ENCODE peak calls at places on chromosomes 7 and 10, in ten cellular contexts. One of them, this sample, is unnamed.

GRCh38 chr7:47945261-47946015 is 2.8 kb downstream of the PKD1L1 start:
- DNase-seq in body of pancreas: peak; percentile 83
- DNase-seq in heart right ventricle: peak; percentile 78
- DNase-seq in cardiac muscle cell: peak; percentile 83
- DNase-seq in esophagus squamous epithelium: no peak
- DNase-seq in CD8-positive, alpha-beta T cell: peak; percentile 62
- DNase-seq in colonic mucosa: peak; percentile 90
- DNase-seq in right lobe of liver: peak; percentile 70
- DNase-seq in thoracic aorta: peak; percentile 62
- DNase-seq in hepatocyte: peak; percentile 84
- DNase-seq in this sample: peak; percentile 34

GRCh38 chr10:7558036-7558435 is 108.7 kb downstream of the ITIH5 start:
- DNase-seq in body of pancreas: no peak
- DNase-seq in cardiac muscle cell: no peak
- DNase-seq in colonic mucosa: no peak
- DNase-seq in thoracic aorta: no peak
- DNase-seq in esophagus squamous epithelium: no peak
- DNase-seq in CD8-positive, alpha-beta T cell: no peak
- DNase-seq in hepatocyte: no peak
- DNase-seq in right lobe of liver: no peak
- DNase-seq in heart right ventricle: no peak
- DNase-seq in this sample: no peak

GRCh38 chr7:116922545-116922944 is 30.8 kb upstream of the ST7 start:
- DNase-seq in cardiac muscle cell: no peak
- DNase-seq in colonic mucosa: no peak
- DNase-seq in CD8-positive, alpha-beta T cell: no peak
- DNase-seq in right lobe of liver: no peak
- DNase-seq in heart right ventricle: no peak
- DNase-seq in esophagus squamous epithelium: no peak
- DNase-seq in thoracic aorta: no peak
- DNase-seq in body of pancreas: no peak
- DNase-seq in hepatocyte: no peak
- DNase-seq in this sample: no peak

GRCh38 chr10:123135415-123136141 is at the start of gene HMX3:
- DNase-seq in cardiac muscle cell: no peak
- DNase-seq in body of pancreas: no peak
- DNase-seq in colonic mucosa: no peak
- DNase-seq in hepatocyte: no peak
- DNase-seq in thoracic aorta: no peak
- DNase-seq in esophagus squamous epithelium: no peak
- DNase-seq in heart right ventricle: no peak
- DNase-seq in right lobe of liver: no peak
- DNase-seq in CD8-positive, alpha-beta T cell: peak; percentile 53
- DNase-seq in this sample: no peak

GRCh38 chr10:76628801-76629200 is 1008.8 kb downstream of the KCNMA1 start:
- DNase-seq in colonic mucosa: no peak
- DNase-seq in body of pancreas: no peak
- DNase-seq in esophagus squamous epithelium: no peak
- DNase-seq in hepatocyte: no peak
- DNase-seq in CD8-positive, alpha-beta T cell: no peak
- DNase-seq in thoracic aorta: no peak
- DNase-seq in cardiac muscle cell: no peak
- DNase-seq in heart right ventricle: no peak
- DNase-seq in right lobe of liver: no peak
- DNase-seq in this sample: no peak

GRCh38 chr7:139731802-139732470 is 45.9 kb downstream of the HIPK2 start:
- DNase-seq in heart right ventricle: peak; percentile 76
- DNase-seq in CD8-positive, alpha-beta T cell: no peak
- DNase-seq in colonic mucosa: peak; percentile 87
- DNase-seq in right lobe of liver: peak; percentile 86
- DNase-seq in thoracic aorta: peak; percentile 79
- DNase-seq in body of pancreas: peak; percentile 91
- DNase-seq in hepatocyte: peak; percentile 63
- DNase-seq in cardiac muscle cell: no peak
- DNase-seq in esophagus squamous epithelium: peak; percentile 14
- DNase-seq in this sample: no peak

GRCh38 chr10:89653410-89653828 is 8.4 kb upstream of the PANK1 start:
- DNase-seq in esophagus squamous epithelium: no peak
- DNase-seq in body of pancreas: no peak
- DNase-seq in hepatocyte: no peak
- DNase-seq in cardiac muscle cell: no peak
- DNase-seq in colonic mucosa: no peak
- DNase-seq in right lobe of liver: no peak
- DNase-seq in CD8-positive, alpha-beta T cell: no peak
- DNase-seq in heart right ventricle: no peak
- DNase-seq in thoracic aorta: no peak
- DNase-seq in this sample: no peak

GRCh38 chr7:44712012-44712411 is 36.6 kb upstream of the ZMIZ2 start:
- DNase-seq in body of pancreas: no peak
- DNase-seq in colonic mucosa: no peak
- DNase-seq in esophagus squamous epithelium: no peak
- DNase-seq in right lobe of liver: no peak
- DNase-seq in thoracic aorta: no peak
- DNase-seq in heart right ventricle: no peak
- DNase-seq in cardiac muscle cell: no peak
- DNase-seq in CD8-positive, alpha-beta T cell: no peak
- DNase-seq in hepatocyte: peak; percentile 50
- DNase-seq in this sample: no peak

GRCh38 chr7:94177441-94177840 is 173.3 kb upstream of the BET1 start:
- DNase-seq in right lobe of liver: no peak
- DNase-seq in body of pancreas: no peak
- DNase-seq in esophagus squamous epithelium: no peak
- DNase-seq in colonic mucosa: no peak
- DNase-seq in CD8-positive, alpha-beta T cell: no peak
- DNase-seq in hepatocyte: no peak
- DNase-seq in thoracic aorta: no peak
- DNase-seq in heart right ventricle: no peak
- DNase-seq in cardiac muscle cell: no peak
- DNase-seq in this sample: no peak

GRCh38 chr10:132496360-132497082 is 41.1 kb upstream of the INPP5A start:
- DNase-seq in hepatocyte: no peak
- DNase-seq in colonic mucosa: no peak
- DNase-seq in CD8-positive, alpha-beta T cell: no peak
- DNase-seq in cardiac muscle cell: no peak
- DNase-seq in body of pancreas: peak; percentile 8
- DNase-seq in heart right ventricle: no peak
- DNase-seq in thoracic aorta: no peak
- DNase-seq in esophagus squamous epithelium: no peak
- DNase-seq in right lobe of liver: no peak
- DNase-seq in this sample: no peak

GRCh38 chr7:110119883-110120581 is 970.9 kb upstream of the LRRN3 start:
- DNase-seq in colonic mucosa: no peak
- DNase-seq in body of pancreas: no peak
- DNase-seq in esophagus squamous epithelium: no peak
- DNase-seq in hepatocyte: peak; percentile 5
- DNase-seq in thoracic aorta: no peak
- DNase-seq in heart right ventricle: no peak
- DNase-seq in CD8-positive, alpha-beta T cell: no peak
- DNase-seq in cardiac muscle cell: no peak
- DNase-seq in right lobe of liver: no peak
- DNase-seq in this sample: no peak

GRCh38 chr10:82319558-82319957 is 444.6 kb downstream of the NRG3 start:
- DNase-seq in thoracic aorta: no peak
- DNase-seq in heart right ventricle: no peak
- DNase-seq in cardiac muscle cell: no peak
- DNase-seq in right lobe of liver: no peak
- DNase-seq in body of pancreas: no peak
- DNase-seq in colonic mucosa: no peak
- DNase-seq in esophagus squamous epithelium: no peak
- DNase-seq in CD8-positive, alpha-beta T cell: no peak
- DNase-seq in hepatocyte: no peak
- DNase-seq in this sample: no peak

GRCh38 chr10:80986596-80986995 is 448.9 kb downstream of the SH2D4B start:
- DNase-seq in colonic mucosa: no peak
- DNase-seq in thoracic aorta: no peak
- DNase-seq in hepatocyte: no peak
- DNase-seq in right lobe of liver: no peak
- DNase-seq in heart right ventricle: no peak
- DNase-seq in body of pancreas: no peak
- DNase-seq in CD8-positive, alpha-beta T cell: no peak
- DNase-seq in esophagus squamous epithelium: no peak
- DNase-seq in cardiac muscle cell: no peak
- DNase-seq in this sample: no peak

GRCh38 chr7:72063325-72063724 is 348.8 kb downstream of the CALN1 start:
- DNase-seq in hepatocyte: no peak
- DNase-seq in CD8-positive, alpha-beta T cell: no peak
- DNase-seq in thoracic aorta: no peak
- DNase-seq in colonic mucosa: no peak
- DNase-seq in cardiac muscle cell: no peak
- DNase-seq in right lobe of liver: no peak
- DNase-seq in heart right ventricle: no peak
- DNase-seq in esophagus squamous epithelium: no peak
- DNase-seq in body of pancreas: no peak
- DNase-seq in this sample: no peak
- H3K4me1 ChIP-seq in hepatocyte: no peaks in the 10 kb centered on the region
- H3K4me1 ChIP-seq in CD8-positive, alpha-beta T cell: no peaks in the 10 kb centered on the region
- H3K4me1 ChIP-seq in thoracic aorta: no peaks in the 10 kb centered on the region
- H3K4me1 ChIP-seq in colonic mucosa: no peaks in the 10 kb centered on the region
- H3K4me1 ChIP-seq in cardiac muscle cell: no peaks in the 10 kb centered on the region
- H3K4me1 ChIP-seq in right lobe of liver: no peaks in the 10 kb centered on the region
- H3K4me1 ChIP-seq in heart right ventricle: no peaks in the 10 kb centered on the region
- H3K4me1 ChIP-seq in esophagus squamous epithelium: no peaks in the 10 kb centered on the region
- H3K4me1 ChIP-seq in body of pancreas: no peaks in the 10 kb centered on the region
- H3K4me1 ChIP-seq in this sample: no peaks in the 10 kb centered on the region

GRCh38 chr7:43071604-43072003 is 40.8 kb upstream of the HECW1 start:
- DNase-seq in body of pancreas: no peak
- DNase-seq in hepatocyte: peak; percentile 20
- DNase-seq in right lobe of liver: no peak
- DNase-seq in cardiac muscle cell: peak; percentile 49
- DNase-seq in CD8-positive, alpha-beta T cell: no peak
- DNase-seq in heart right ventricle: no peak
- DNase-seq in thoracic aorta: no peak
- DNase-seq in colonic mucosa: no peak
- DNase-seq in esophagus squamous epithelium: no peak
- DNase-seq in this sample: no peak
- H3K4me3 ChIP-seq in body of pancreas: no peak overlapping the region
- H3K4me3 ChIP-seq in hepatocyte: no peak overlapping the region
- H3K4me3 ChIP-seq in right lobe of liver: no peak overlapping the region
- H3K4me3 ChIP-seq in cardiac muscle cell: no peak overlapping the region
- H3K4me3 ChIP-seq in CD8-positive, alpha-beta T cell: no peak overlapping the region
- H3K4me3 ChIP-seq in heart right ventricle: no peak overlapping the region
- H3K4me3 ChIP-seq in thoracic aorta: no peak overlapping the region
- H3K4me3 ChIP-seq in colonic mucosa: no peak overlapping the region
- H3K4me3 ChIP-seq in esophagus squamous epithelium: no peak overlapping the region
- H3K4me3 ChIP-seq in this sample: no peak overlapping the region

GRCh38 chr7:131011976-131012375 is 278.0 kb upstream of the KLF14 start:
- DNase-seq in hepatocyte: peak; percentile 38
- DNase-seq in colonic mucosa: no peak
- DNase-seq in CD8-positive, alpha-beta T cell: no peak
- DNase-seq in heart right ventricle: no peak
- DNase-seq in esophagus squamous epithelium: no peak
- DNase-seq in body of pancreas: no peak
- DNase-seq in cardiac muscle cell: no peak
- DNase-seq in thoracic aorta: no peak
- DNase-seq in right lobe of liver: no peak
- DNase-seq in this sample: no peak

GRCh38 chr7:131010714-131011436 is 276.9 kb upstream of the KLF14 start:
- DNase-seq in heart right ventricle: no peak
- DNase-seq in CD8-positive, alpha-beta T cell: no peak
- DNase-seq in colonic mucosa: no peak
- DNase-seq in esophagus squamous epithelium: no peak
- DNase-seq in cardiac muscle cell: no peak
- DNase-seq in right lobe of liver: no peak
- DNase-seq in body of pancreas: no peak
- DNase-seq in hepatocyte: no peak
- DNase-seq in thoracic aorta: no peak
- DNase-seq in this sample: no peak

GRCh38 chr7:131012477-131013031 is 278.5 kb upstream of the KLF14 start:
- DNase-seq in body of pancreas: no peak
- DNase-seq in hepatocyte: no peak
- DNase-seq in esophagus squamous epithelium: no peak
- DNase-seq in thoracic aorta: no peak
- DNase-seq in colonic mucosa: no peak
- DNase-seq in cardiac muscle cell: no peak
- DNase-seq in right lobe of liver: no peak
- DNase-seq in heart right ventricle: no peak
- DNase-seq in CD8-positive, alpha-beta T cell: no peak
- DNase-seq in this sample: no peak

GRCh38 chr7:131010029-131010705 is 276.2 kb upstream of the KLF14 start:
- DNase-seq in heart right ventricle: no peak
- DNase-seq in hepatocyte: no peak
- DNase-seq in CD8-positive, alpha-beta T cell: no peak
- DNase-seq in thoracic aorta: no peak
- DNase-seq in esophagus squamous epithelium: no peak
- DNase-seq in body of pancreas: no peak
- DNase-seq in cardiac muscle cell: no peak
- DNase-seq in right lobe of liver: no peak
- DNase-seq in colonic mucosa: no peak
- DNase-seq in this sample: no peak

DNA sequence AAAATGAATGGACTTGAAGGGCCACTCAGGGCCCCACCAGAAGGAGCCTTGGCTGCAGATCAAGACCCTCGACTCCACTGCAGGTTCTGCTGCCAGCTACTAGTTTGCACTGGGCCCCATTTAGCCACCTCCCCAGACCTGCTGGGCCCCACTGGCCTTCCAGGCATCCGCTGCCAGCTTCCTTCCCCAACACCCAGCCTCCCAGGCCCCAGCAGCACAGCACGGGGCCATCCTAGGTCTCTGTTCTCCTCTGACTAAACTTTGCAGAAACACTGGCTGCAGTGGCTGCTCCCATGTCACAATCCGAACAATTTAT is 277.4 kb upstream of the KLF14 start:
- DNase-seq in cardiac muscle cell: no peak
- DNase-seq in colonic mucosa: no peak
- DNase-seq in hepatocyte: no peak
- DNase-seq in esophagus squamous epithelium: no peak
- DNase-seq in heart right ventricle: peak; percentile 25
- DNase-seq in body of pancreas: no peak
- DNase-seq in thoracic aorta: no peak
- DNase-seq in right lobe of liver: no peak
- DNase-seq in CD8-positive, alpha-beta T cell: no peak
- DNase-seq in this sample: no peak
- H3K4me1 ChIP-seq in cardiac muscle cell: no peaks in the 10 kb centered on the region
- H3K4me1 ChIP-seq in colonic mucosa: peaks cover 20% of the 10 kb centered on the region
- H3K4me1 ChIP-seq in hepatocyte: peaks cover 24% of the 10 kb centered on the region
- H3K4me1 ChIP-seq in esophagus squamous epithelium: peaks cover 98% of the 10 kb centered on the region
- H3K4me1 ChIP-seq in heart right ventricle: peaks cover 86% of the 10 kb centered on the region
- H3K4me1 ChIP-seq in body of pancreas: peaks cover 49% of the 10 kb centered on the region
- H3K4me1 ChIP-seq in thoracic aorta: peaks cover 56% of the 10 kb centered on the region
- H3K4me1 ChIP-seq in right lobe of liver: peaks cover 35% of the 10 kb centered on the region
- H3K4me1 ChIP-seq in CD8-positive, alpha-beta T cell: peaks cover 89% of the 10 kb centered on the region
- H3K4me1 ChIP-seq in this sample: peaks cover 83% of the 10 kb centered on the region

GRCh38 chr7:81402227-81402626 is 367.6 kb downstream of the HGF start:
- DNase-seq in hepatocyte: no peak
- DNase-seq in colonic mucosa: no peak
- DNase-seq in body of pancreas: no peak
- DNase-seq in thoracic aorta: no peak
- DNase-seq in right lobe of liver: no peak
- DNase-seq in esophagus squamous epithelium: no peak
- DNase-seq in CD8-positive, alpha-beta T cell: no peak
- DNase-seq in heart right ventricle: no peak
- DNase-seq in cardiac muscle cell: no peak
- DNase-seq in this sample: no peak

GRCh38 chr7:81404669-81405068 is 365.2 kb downstream of the HGF start:
- DNase-seq in right lobe of liver: no peak
- DNase-seq in cardiac muscle cell: no peak
- DNase-seq in esophagus squamous epithelium: no peak
- DNase-seq in hepatocyte: no peak
- DNase-seq in heart right ventricle: no peak
- DNase-seq in body of pancreas: no peak
- DNase-seq in CD8-positive, alpha-beta T cell: no peak
- DNase-seq in thoracic aorta: no peak
- DNase-seq in colonic mucosa: no peak
- DNase-seq in this sample: no peak

GRCh38 chr7:81399461-81399860 is 370.4 kb downstream of the HGF start:
- DNase-seq in heart right ventricle: no peak
- DNase-seq in esophagus squamous epithelium: no peak
- DNase-seq in hepatocyte: no peak
- DNase-seq in body of pancreas: no peak
- DNase-seq in thoracic aorta: no peak
- DNase-seq in colonic mucosa: no peak
- DNase-seq in CD8-positive, alpha-beta T cell: no peak
- DNase-seq in cardiac muscle cell: no peak
- DNase-seq in right lobe of liver: no peak
- DNase-seq in this sample: no peak
- H3K4me3 ChIP-seq in heart right ventricle: no peak overlapping the region
- H3K4me3 ChIP-seq in esophagus squamous epithelium: no peak overlapping the region
- H3K4me3 ChIP-seq in hepatocyte: no peak overlapping the region
- H3K4me3 ChIP-seq in body of pancreas: no peak overlapping the region
- H3K4me3 ChIP-seq in thoracic aorta: no peak overlapping the region
- H3K4me3 ChIP-seq in colonic mucosa: no peak overlapping the region
- H3K4me3 ChIP-seq in CD8-positive, alpha-beta T cell: no peak overlapping the region
- H3K4me3 ChIP-seq in cardiac muscle cell: no peak overlapping the region
- H3K4me3 ChIP-seq in right lobe of liver: no peak overlapping the region
- H3K4me3 ChIP-seq in this sample: no peak overlapping the region

This sample was measured in naive thymus-derived CD4-positive, alpha-beta T cell.